ENCODE peak calls at places on chromosomes 13 and 19, in four cellular contexts. O, T, L and E are unnamed samples.

GRCh38 chr19:5436101-5436947 is 18.9 kb upstream of the ZNRF4 start:
- DNase-seq in T (no peak), L (peak; percentile 34), O (peak; percentile 72), E (no peak)

GRCh38 chr13:27619711-27620376 is 485 bp downstream of the LNX2 start:
- DNase-seq in L (peak; percentile 11), O (no peak), T (no peak), E (peak; percentile 70)

GRCh38 chr19:5282926-5283325 is 57.7 kb downstream of the PTPRS start:
- DNase-seq in O (no peak), L (no peak), T (no peak), E (no peak)

GRCh38 chr19:48296963-48297734 is 27.3 kb downstream of the ZNF114 start:
- DNase-seq in O (no peak), T (no peak), L (no peak), E (no peak)

GRCh38 chr13:29165840-29166239 is 345.7 kb downstream of the MTUS2 start:
- DNase-seq in T (no peak), L (no peak), O (no peak), E (no peak)

GRCh38 chr13:50574731-50575130 is 268.8 kb downstream of the DLEU7 start:
- DNase-seq in L (peak; percentile 68), T (no peak), O (no peak), E (no peak)

GRCh38 chr19:38877781-38878574 is at the start of gene RINL:
- DNase-seq in L (no peak), O (no peak), T (peak; percentile 66), E (peak; percentile 85)

GRCh38 chr19:39448271-39448670 is 2.9 kb downstream of the SUPT5H start:
- DNase-seq in L (peak; percentile 54), O (no peak), T (no peak), E (no peak)

GRCh38 chr19:49570138-49570856 is 10.1 kb downstream of the NOSIP start:
- DNase-seq in T (peak; percentile 80), L (peak; percentile 75), O (peak; percentile 86), E (peak; percentile 54)

GRCh38 chr19:45333609-45334303 is 6.8 kb upstream of the KLC3 start:
- DNase-seq in O (no peak), T (no peak), L (no peak), E (no peak)

GRCh38 chr13:40189885-40190655 is 476.4 kb downstream of the FOXO1 start:
- DNase-seq in T (no peak), O (no peak), L (no peak), E (no peak)

GRCh38 chr13:41490616-41491015 is 33.3 kb downstream of the RGCC start:
- DNase-seq in O (no peak), L (no peak), T (no peak), E (no peak)

GRCh38 chr13:41496420-41497234 is 39.3 kb downstream of the RGCC start:
- DNase-seq in O (no peak), T (no peak), L (peak; percentile 43), E (no peak)

GRCh38 chr13:41494202-41494601 is 36.9 kb downstream of the RGCC start:
- DNase-seq in T (no peak), L (no peak), O (no peak), E (no peak)

GRCh38 chr13:41495044-41495443 is 37.7 kb downstream of the RGCC start:
- DNase-seq in T (no peak), L (no peak), O (no peak), E (no peak)

DNA sequence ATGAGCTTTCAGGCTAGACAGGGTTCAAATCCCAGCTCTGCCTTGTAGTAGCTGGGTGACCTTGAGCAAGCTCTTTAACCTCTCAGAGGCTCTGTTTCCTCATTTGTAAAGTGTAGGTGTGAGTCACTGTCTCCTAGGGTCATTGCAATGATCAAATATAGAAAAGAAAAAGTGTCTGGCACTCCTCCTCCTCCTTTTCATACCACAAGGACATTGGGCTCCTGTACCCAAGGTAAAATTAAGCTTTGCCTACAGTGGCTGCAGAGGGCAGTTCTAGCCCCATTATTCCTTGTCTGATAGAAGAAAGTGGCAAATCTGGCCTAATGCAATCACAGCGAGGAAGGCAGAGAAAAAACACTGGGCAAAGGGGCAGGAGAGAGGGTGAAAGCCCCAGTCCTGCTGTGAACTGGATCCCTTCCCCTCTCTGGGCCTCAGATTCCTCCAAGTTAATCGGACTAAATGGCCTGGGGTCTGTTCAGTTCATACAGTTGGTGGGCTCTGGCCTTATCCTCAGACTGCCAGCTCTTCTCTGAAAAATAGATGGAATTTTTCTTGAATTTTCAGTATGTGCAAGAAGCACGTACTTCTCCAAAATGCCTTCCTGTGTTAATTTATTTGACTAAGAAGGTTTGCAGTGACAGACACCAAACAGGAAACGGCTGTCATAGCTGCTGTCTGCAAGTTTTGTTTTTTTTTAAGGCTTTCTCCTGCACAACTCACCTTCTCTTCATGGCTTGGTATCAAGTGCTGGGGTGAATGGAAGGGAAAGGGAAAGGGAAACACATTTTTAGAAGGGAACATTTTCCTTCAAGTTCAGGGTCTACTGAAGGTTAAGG is 35.3 kb downstream of the RGCC start:
- DNase-seq in O (no peak), T (peak; percentile 63), L (no peak), E (peak; percentile 67)
- H3K27ac ChIP-seq in O (no peak overlapping the region), T (peak overlapping the region; percentile 65), L (no peak overlapping the region), E (peak overlapping the region; percentile 70)

GRCh38 chr13:52173373-52173772 is 14.0 kb upstream of the NEK3 start:
- DNase-seq in L (no peak), T (no peak), O (no peak), E (no peak)
- H3K27ac ChIP-seq in L (no peak overlapping the region), T (no peak overlapping the region), O (no peak overlapping the region), E (no peak overlapping the region)

DNA sequence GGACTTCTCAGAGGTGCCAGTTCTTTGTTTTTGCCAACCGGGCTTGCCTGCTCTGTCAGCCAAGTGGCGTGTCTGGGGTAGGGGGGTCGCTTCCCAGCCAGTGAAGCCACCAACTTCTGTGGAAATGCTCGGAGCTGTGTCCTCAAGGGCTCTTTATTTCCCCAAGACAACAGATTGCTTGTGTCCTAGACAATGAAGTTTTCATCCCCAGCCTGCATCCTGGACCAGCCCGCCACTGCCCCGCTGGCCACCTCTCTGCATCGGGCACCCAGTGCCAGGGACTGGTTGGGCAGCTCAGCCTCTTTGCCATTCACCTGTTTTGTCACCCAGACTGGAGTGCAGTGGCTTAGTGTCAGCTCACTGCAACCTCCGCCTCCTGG is 3.7 kb downstream of the RAB11B start:
- DNase-seq in O (no peak), T (no peak), L (no peak), E (no peak)
- H3K27ac ChIP-seq in O (peak overlapping the region; percentile 85), T (no peak overlapping the region), L (no peak overlapping the region), E (no peak overlapping the region)

GRCh38 chr19:51798127-51798526 is 3.2 kb downstream of the FPR3 start:
- DNase-seq in T (no peak), O (no peak), L (no peak), E (no peak)
- H3K27ac ChIP-seq in T (peak overlapping the region; percentile 80), O (no peak overlapping the region), L (no peak overlapping the region), E (no peak overlapping the region)

DNA sequence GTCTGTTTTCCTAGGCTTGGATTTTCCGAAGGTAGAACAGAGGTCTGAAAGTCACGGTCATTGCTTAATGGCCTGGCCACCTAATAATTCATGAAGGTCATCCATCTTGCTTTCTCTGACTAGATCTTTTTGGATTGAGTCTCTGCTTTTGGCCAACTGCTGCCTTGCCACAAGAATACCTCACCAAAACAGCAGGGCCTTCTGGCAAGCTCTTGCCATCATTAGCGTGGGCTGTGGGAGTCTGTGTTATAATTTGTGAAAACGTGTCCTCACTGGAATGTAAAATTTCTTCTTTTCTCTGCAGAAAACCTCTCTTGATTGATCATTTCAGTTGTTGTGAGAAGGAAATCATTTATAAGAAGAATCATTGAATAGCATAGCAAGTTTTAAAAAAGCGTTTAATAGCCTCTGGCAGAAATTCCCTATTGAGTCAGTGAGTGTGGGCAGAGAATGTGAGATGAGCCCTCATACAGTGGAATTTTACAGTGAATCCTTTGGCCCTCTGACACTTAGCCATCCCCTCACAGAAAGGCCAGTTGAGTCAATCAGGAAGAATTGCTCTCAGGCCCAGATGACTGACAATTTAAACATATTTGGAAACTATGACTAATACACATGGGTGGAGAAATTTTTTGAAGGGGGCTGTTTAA is 43.2 kb upstream of the ERICH6B start:
- DNase-seq in O (peak; percentile 76), L (peak; percentile 55), T (no peak), E (no peak)
- H3K27ac ChIP-seq in O (no peak overlapping the region), L (no peak overlapping the region), T (no peak overlapping the region), E (no peak overlapping the region)

DNA sequence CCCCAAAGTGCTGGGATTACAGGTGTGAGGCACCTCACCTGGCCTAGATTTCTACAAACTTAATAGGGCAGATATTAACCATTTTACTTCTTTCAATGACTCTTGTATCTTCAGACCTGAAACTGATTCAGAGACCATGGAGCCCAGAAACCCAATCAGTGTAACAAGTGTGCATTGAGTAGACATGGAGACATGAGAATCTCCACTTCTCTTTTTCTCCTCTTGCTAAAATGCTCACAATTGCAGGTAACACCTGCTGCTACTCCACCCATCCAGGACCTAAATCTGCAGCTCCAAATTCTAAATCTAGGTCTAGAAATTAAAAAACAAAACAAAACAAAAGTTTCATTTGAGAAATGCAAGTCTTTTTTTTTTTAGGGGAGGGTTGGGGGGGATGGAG is 42.2 kb upstream of the ZNF681 start:
- DNase-seq in T (no peak), O (no peak), L (no peak), E (no peak)
- H3K27ac ChIP-seq in T (no peak overlapping the region), O (no peak overlapping the region), L (no peak overlapping the region), E (no peak overlapping the region)

GRCh38 chr19:800360-801029 is 3.2 kb downstream of the PTBP1 start:
- DNase-seq in L (no peak), O (no peak), T (no peak), E (peak; percentile 8)

GRCh38 chr19:802497-802887 is 5.2 kb downstream of the PTBP1 start:
- DNase-seq in L (peak; percentile 50), T (no peak), O (no peak), E (no peak)

GRCh38 chr19:802888-803561 is 5.8 kb downstream of the PTBP1 start:
- DNase-seq in L (no peak), O (no peak), T (no peak), E (no peak)

GRCh38 chr19:801030-801860 is 4.0 kb downstream of the PTBP1 start:
- DNase-seq in T (no peak), O (no peak), L (no peak), E (no peak)

GRCh38 chr19:801861-802496 is 4.7 kb downstream of the PTBP1 start:
- DNase-seq in O (no peak), T (no peak), L (no peak), E (no peak)
- H3K27ac ChIP-seq in O (peak overlapping the region; percentile 99), T (no peak overlapping the region), L (peak overlapping the region; percentile 37), E (peak overlapping the region; percentile 20)

GRCh38 chr13:33174491-33174890 is 111.1 kb downstream of the STARD13 start:
- DNase-seq in L (no peak), T (no peak), O (no peak), E (no peak)
- H3K27ac ChIP-seq in L (no peak overlapping the region), T (no peak overlapping the region), O (no peak overlapping the region), E (no peak overlapping the region)

GRCh38 chr19:41741244-41741554 is 14.1 kb upstream of the CEACAM6 start:
- DNase-seq in T (no peak), L (no peak), O (no peak), E (no peak)
- H3K27ac ChIP-seq in T (no peak overlapping the region), L (no peak overlapping the region), O (no peak overlapping the region), E (no peak overlapping the region)

GRCh38 chr19:34243876-34244578 is 10.3 kb upstream of the GARRE1 start:
- DNase-seq in O (no peak), L (no peak), T (no peak), E (no peak)
- H3K27ac ChIP-seq in O (no peak overlapping the region), L (no peak overlapping the region), T (no peak overlapping the region), E (no peak overlapping the region)